ENCODE peak calls at places on chromosomes 6 and 20, in seven cellular contexts. J, U, D, M, L, H and K are unnamed samples.

GRCh38 chr20:22824077-22824476 is 211.0 kb upstream of the SSTR4 start:
- DNase-seq in L (peak; percentile 45), M (no peak), J (no peak), U (no peak), D (no peak), H (no peak), K (no peak)

GRCh38 chr6:122049341-122049740 is 350.1 kb upstream of the HSF2 start:
- DNase-seq in H (no peak), M (peak; percentile 20), J (peak; percentile 70), D (peak; percentile 12), U (no peak), L (no peak), K (no peak)

GRCh38 chr20:2631228-2631627 is 21.2 kb upstream of the NOP56 start:
- DNase-seq in J (no peak), D (no peak), M (peak; percentile 38), L (no peak), U (no peak), H (no peak), K (no peak)

GRCh38 chr6:8006208-8006607 is 58.0 kb downstream of the BLOC1S5 start:
- DNase-seq in M (peak; percentile 12), H (peak; percentile 56), D (no peak), J (no peak), U (no peak), L (no peak), K (peak; percentile 12)

GRCh38 chr20:45303586-45304463 is 2.8 kb upstream of the RBPJL start:
- DNase-seq in L (no peak), J (no peak), H (no peak), M (no peak), U (no peak), D (no peak), K (no peak)

GRCh38 chr6:32857156-32857891 is 3.3 kb downstream of the PSMB9 start:
- DNase-seq in J (peak; percentile 49), M (no peak), U (no peak), H (no peak), D (no peak), L (no peak), K (no peak)

GRCh38 chr6:44034391-44034861 is 92.8 kb downstream of the MRPL14 start:
- DNase-seq in M (no peak), L (no peak), J (no peak), D (no peak), H (no peak), U (no peak), K (no peak)

GRCh38 chr20:61118429-61119224 is 133.4 kb upstream of the CDH4 start:
- DNase-seq in M (peak; percentile 3), U (no peak), D (no peak), J (no peak), H (no peak), L (no peak), K (no peak)

GRCh38 chr20:64149141-64149540 is 15.1 kb upstream of the MYT1 start:
- DNase-seq in L (no peak), J (no peak), M (no peak), U (no peak), H (no peak), D (no peak), K (no peak)

GRCh38 chr20:53899351-53900167 is 170.8 kb downstream of the BCAS1 start:
- DNase-seq in H (peak; percentile 1), U (no peak), D (peak; percentile 17), J (no peak), L (no peak), M (peak; percentile 95), K (no peak)

GRCh38 chr6:114304304-114304887 is 38.4 kb downstream of the HS3ST5 start:
- DNase-seq in U (no peak), D (no peak), H (peak; percentile 24), L (no peak), J (no peak), M (peak; percentile 4), K (peak; percentile 6)

GRCh38 chr6:3506751-3507388 is 50.0 kb upstream of the SLC22A23 start:
- DNase-seq in J (no peak), U (no peak), M (no peak), L (no peak), H (peak; percentile 11), D (no peak), K (no peak)

GRCh38 chr20:39253051-39253682 is 291.0 kb downstream of the DHX35 start:
- DNase-seq in J (no peak), L (no peak), M (no peak), U (no peak), D (no peak), H (no peak), K (no peak)

GRCh38 chr6:141677598-141678211 is 455.0 kb upstream of the GJE1 start:
- DNase-seq in M (peak; percentile 54), H (peak; percentile 68), L (no peak), J (no peak), U (no peak), D (no peak), K (no peak)

GRCh38 chr6:134421496-134421895 is 103.6 kb upstream of the SGK1 start:
- DNase-seq in H (no peak), U (no peak), M (peak; percentile 78), J (no peak), L (no peak), D (no peak), K (no peak)

GRCh38 chr20:20003088-20003954 is 13.8 kb upstream of the NAA20 start:
- DNase-seq in M (no peak), U (no peak), D (no peak), L (peak; percentile 83), J (no peak), H (no peak), K (no peak)

GRCh38 chr20:9903048-9903651 is 64.3 kb upstream of the PAK5 start:
- DNase-seq in L (no peak), J (no peak), M (no peak), D (peak; percentile 31), H (peak; percentile 49), U (no peak), K (peak; percentile 44)

GRCh38 chr6:1316482-1317220 is 4.8 kb downstream of the FOXQ1 start:
- DNase-seq in H (peak; percentile 10), D (peak; percentile 56), U (no peak), M (no peak), J (no peak), L (no peak), K (no peak)

GRCh38 chr6:72272958-72273357 is 348.9 kb upstream of the KCNQ5 start:
- DNase-seq in L (no peak), J (no peak), M (peak; percentile 71), U (no peak), D (no peak), H (peak; percentile 10), K (no peak)